ENCODE peak calls at places on chromosomes 3 and 15, in six cellular contexts. F, O, A, H, Y and W are unnamed samples. For H3K27me3 and H3K4me1, the result is how much of the 10 kb centered on the place peaks cover.

GRCh38 chr15:85745525-85745924 is 49.2 kb downstream of the KLHL25 start:
- DNase-seq in F (no peak), O (no peak), A (no peak), H (peak), Y (no peak), W (no peak)

GRCh38 chr15:34147371-34148140 is 45.7 kb downstream of the PGBD4 start:
- DNase-seq in F (no peak), O (no peak), A (no peak), H (no peak), Y (no peak), W (no peak)

GRCh38 chr3:52109556-52110380 is 44.5 kb downstream of the POC1A start:
- DNase-seq in F (peak), O (no peak), A (no peak), H (peak), Y (no peak), W (peak)

GRCh38 chr3:136751259-136752045 is 726 bp downstream of the STAG1 start:
- DNase-seq in F (peak), O (peak), A (peak), H (peak), Y (peak), W (peak)

GRCh38 chr15:37093480-37094410 is 6.6 kb downstream of the MEIS2 start:
- DNase-seq in F (peak), O (no peak), A (no peak), H (no peak), Y (no peak), W (peak)

GRCh38 chr3:101310580-101311375 is 9.6 kb downstream of the IMPG2 start:
- DNase-seq in F (peak), O (no peak), A (no peak), H (no peak), Y (no peak), W (no peak)

GRCh38 chr3:57451150-57451846 is 92.8 kb downstream of the DNAH12 start:
- DNase-seq in F (no peak), O (no peak), A (no peak), H (no peak), Y (no peak), W (no peak)

GRCh38 chr3:126130081-126130855 is 46.3 kb upstream of the SLC41A3 start:
- DNase-seq in F (no peak), O (no peak), A (no peak), H (peak), Y (peak), W (no peak)

GRCh38 chr15:99511529-99511864 is 54.3 kb upstream of the MEF2A start:
- DNase-seq in F (no peak), O (no peak), A (no peak), H (no peak), Y (no peak), W (no peak)

GRCh38 chr15:92074646-92075045 is 221.1 kb downstream of the SLCO3A1 start:
- DNase-seq in F (peak), O (peak), A (no peak), H (peak), Y (no peak), W (no peak)

DNA sequence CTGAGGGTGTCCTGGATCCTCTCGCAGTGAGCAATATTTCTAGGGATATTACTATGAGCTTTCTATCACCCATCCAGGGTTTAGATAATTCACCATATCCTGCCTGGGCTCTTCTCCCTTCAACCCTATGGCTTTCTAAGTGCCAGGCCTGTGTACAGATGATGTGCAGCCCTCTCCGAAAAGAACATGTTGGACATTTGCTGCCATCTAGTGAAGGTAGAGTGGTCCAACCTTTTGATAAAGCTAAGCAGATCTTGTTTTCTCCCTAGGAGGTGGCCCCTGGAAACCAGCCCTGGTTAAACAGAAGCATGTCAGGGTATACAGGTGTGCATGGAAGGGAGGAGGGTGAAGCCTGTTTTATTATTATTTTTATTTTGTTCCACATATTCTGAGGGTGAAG is 27.9 kb upstream of the SCN10A start:
- DNase-seq in F (no peak), O (peak), A (peak), H (no peak), Y (no peak), W (no peak)
- H3K27me3 ChIP-seq in F (under half), O (under half), A (under half), H (under half), Y (under half), W (under half)

GRCh38 chr3:50571486-50571885 is 2.2 kb downstream of the HEMK1 start:
- DNase-seq in F (no peak), O (no peak), A (no peak), H (no peak), Y (no peak), W (no peak)
- H3K4me1 ChIP-seq in F (under half), O (under half), A (under half), H (under half), Y (under half), W (under half)

GRCh38 chr3:127999509-128000106 is 52.6 kb upstream of the SEC61A1 start:
- DNase-seq in F (no peak), O (no peak), A (no peak), H (no peak), Y (no peak), W (no peak)

GRCh38 chr3:127997961-127998360 is 54.3 kb upstream of the SEC61A1 start:
- DNase-seq in F (no peak), O (no peak), A (no peak), H (no peak), Y (no peak), W (no peak)

GRCh38 chr3:127998596-127998995 is 53.6 kb upstream of the SEC61A1 start:
- DNase-seq in F (no peak), O (no peak), A (no peak), H (no peak), Y (no peak), W (no peak)

GRCh38 chr3:128004661-128005060 is 47.6 kb upstream of the SEC61A1 start:
- DNase-seq in F (no peak), O (no peak), A (no peak), H (no peak), Y (no peak), W (no peak)

DNA sequence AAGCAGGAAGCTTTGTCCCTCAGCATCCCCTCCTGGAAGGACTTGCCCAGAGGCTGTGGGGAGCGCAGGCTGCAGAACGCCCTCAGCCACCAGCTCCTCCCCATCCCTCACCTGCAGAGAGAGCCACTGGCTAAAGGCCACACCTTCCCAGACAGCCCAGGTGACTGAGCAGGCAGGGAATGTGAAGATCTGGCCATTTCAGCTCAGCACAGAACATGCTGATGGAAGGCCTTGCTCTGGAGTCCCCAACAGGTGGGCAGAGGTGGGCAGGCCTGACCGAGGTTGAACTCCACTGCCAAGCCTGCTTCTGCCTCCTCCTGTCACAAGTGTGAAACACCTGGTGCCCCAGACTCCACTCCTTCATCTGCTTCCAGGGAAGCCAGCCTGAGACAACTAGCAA is 50.7 kb upstream of the SEC61A1 start:
- DNase-seq in F (no peak), O (no peak), A (no peak), H (no peak), Y (no peak), W (no peak)
- H3K27me3 ChIP-seq in F (under half), O (under half), A (under half), H (under half), Y (under half), W (under half)

GRCh38 chr15:57216288-57216687 is 160.0 kb upstream of the CGNL1 start:
- DNase-seq in F (peak), O (no peak), A (no peak), H (no peak), Y (no peak), W (no peak)
- H3K4me1 ChIP-seq in F (half or more), O (under half), A (half or more), H (under half), Y (under half), W (under half)

DNA sequence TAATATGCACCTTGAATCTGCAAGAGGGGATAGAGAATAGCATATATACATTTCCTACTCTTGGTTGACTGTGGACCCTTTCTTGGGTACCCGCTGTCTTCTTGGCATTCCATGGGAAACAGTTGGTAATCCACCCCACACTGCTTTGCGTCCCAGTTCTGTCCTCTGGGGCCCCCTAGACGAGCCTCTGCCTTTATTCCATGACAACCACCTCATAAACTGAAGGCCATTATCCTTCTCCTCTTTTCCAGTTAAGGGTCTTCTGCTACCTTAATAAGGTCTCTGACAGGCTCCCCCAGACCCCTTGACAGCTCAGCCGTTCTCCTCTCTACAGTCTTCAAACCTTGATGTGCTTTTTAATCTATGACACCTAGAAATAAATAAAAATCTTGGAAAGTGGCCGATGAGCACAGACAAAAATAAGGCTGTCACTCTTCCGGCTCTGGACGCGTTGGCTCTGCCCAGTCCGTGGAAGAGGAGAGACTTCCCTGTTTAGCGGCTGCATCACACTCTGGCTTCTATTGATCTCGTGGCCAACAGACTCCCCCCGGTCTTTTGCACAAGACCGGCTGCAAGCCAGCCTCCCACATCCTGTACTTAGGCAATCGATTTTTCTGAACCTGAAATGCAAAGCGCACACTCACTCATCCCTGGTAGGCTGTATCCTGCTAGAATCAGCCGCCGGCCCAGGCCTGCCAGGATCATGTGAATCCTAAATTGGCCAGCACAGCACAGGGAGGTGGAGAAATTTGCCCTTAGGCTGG is 251.0 kb upstream of the TLE3 start:
- DNase-seq in F (peak), O (no peak), A (no peak), H (no peak), Y (no peak), W (peak)
- H3K27me3 ChIP-seq in F (under half), O (under half), A (under half), H (under half), Y (under half), W (under half)

GRCh38 chr3:16839271-16840110 is 45.3 kb upstream of the PLCL2 start:
- DNase-seq in F (no peak), O (no peak), A (no peak), H (peak), Y (no peak), W (no peak)
- H3K4me1 ChIP-seq in F (under half), O (under half), A (under half), H (under half), Y (under half), W (under half)

GRCh38 chr3:62369476-62369743 is 3.9 kb downstream of the FEZF2 start:
- DNase-seq in F (no peak), O (no peak), A (no peak), H (no peak), Y (no peak), W (no peak)
- H3K27me3 ChIP-seq in F (half or more), O (half or more), A (half or more), H (under half), Y (half or more), W (half or more)

DNA sequence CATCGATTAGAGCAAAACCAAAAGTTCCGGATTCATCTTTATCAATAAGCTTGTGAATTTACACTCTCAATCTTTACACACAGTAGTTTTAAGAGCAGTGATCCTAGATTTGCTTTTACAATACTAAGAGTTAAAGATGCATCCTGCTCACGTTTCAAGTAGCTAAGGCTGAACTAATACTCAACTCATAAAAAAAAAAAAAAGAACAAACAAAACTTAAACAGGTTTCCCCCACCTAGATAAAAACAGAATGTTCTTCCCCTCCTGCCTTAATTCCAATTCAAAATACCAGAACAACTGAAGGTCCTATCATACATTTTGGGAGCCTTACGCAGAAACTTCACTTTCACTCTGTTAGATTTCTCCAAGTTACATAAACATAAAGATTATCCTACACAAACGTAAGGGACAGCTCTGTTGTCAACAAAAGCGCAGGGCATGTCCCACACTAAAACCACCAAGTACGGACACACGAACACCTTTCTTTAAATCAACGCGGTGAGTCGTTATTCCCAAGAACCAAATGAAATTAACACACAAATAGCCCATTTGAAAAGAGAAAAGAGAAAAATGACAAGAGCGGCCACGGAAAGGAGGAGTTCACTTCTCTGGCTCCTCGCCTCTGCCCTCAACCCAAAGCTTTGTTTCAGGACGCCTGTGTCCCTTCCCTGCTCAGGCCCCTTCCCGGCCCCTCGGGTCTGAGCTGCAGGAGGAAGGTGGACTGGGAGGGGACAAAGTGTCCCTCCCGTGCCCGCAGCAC is 942 bp downstream of the CBLB start:
- DNase-seq in F (no peak), O (no peak), A (no peak), H (no peak), Y (no peak), W (no peak)
- H3K4me1 ChIP-seq in F (half or more), O (under half), A (under half), H (under half), Y (under half), W (under half)